ENCODE peak calls at places on chromosomes 5 and 9, in five cellular contexts. D is stimulated activated CD8-positive, alpha-beta memory T cell treated with anti-CD3 and anti-CD28 coated beads, Interleukin-15, amount 100 ng/mL, for 4 hours; C is Calu3; S is HT1080; Y is HFF-Myc. V is an unnamed sample.

GRCh38 chr9:121388140-121388925 is 18.3 kb upstream of the STOM start:
- DNase-seq in D (no peak), C (no peak), S (no peak), Y (no peak), V (no peak)

GRCh38 chr5:187617-188451 is 3.5 kb upstream of the LRRC14B start:
- DNase-seq in D (no peak), C (no peak), S (no peak), Y (no peak), V (no peak)

GRCh38 chr9:89078860-89079259 is 87.6 kb downstream of the S1PR3 start:
- DNase-seq in D (no peak), C (no peak), S (peak), Y (peak), V (peak)

GRCh38 chr9:74887041-74887980 is at the start of gene TRPM6:
- DNase-seq in D (no peak), C (peak), S (peak), Y (peak), V (peak)

GRCh38 chr5:89315194-89315593 is 432.2 kb upstream of the MEF2C start:
- DNase-seq in D (no peak), C (no peak), S (no peak), Y (no peak), V (peak)

GRCh38 chr9:128721487-128722010 is 2.4 kb downstream of the ZDHHC12 start:
- DNase-seq in D (no peak), C (no peak), S (no peak), Y (no peak), V (no peak)

GRCh38 chr5:43674536-43674935 is 71.6 kb downstream of the NNT start:
- DNase-seq in D (no peak), C (no peak), S (no peak), Y (no peak), V (no peak)

GRCh38 chr9:72579190-72579589 is 57.8 kb downstream of the TMC1 start:
- DNase-seq in D (no peak), C (peak), S (peak), Y (no peak), V (peak)

GRCh38 chr5:147461915-147462314 is 48.0 kb downstream of the DPYSL3 start:
- DNase-seq in D (no peak), C (no peak), S (no peak), Y (no peak), V (no peak)

GRCh38 chr5:74316064-74316586 is 324.4 kb downstream of the ENC1 start:
- DNase-seq in D (no peak), C (peak), S (peak), Y (peak), V (peak)

GRCh38 chr9:86326536-86326935 is 27.7 kb downstream of the TUT7 start:
- DNase-seq in D (no peak), C (no peak), S (no peak), Y (no peak), V (no peak)

GRCh38 chr9:122865300-122865699 is 36.9 kb upstream of the PDCL start:
- DNase-seq in D (no peak), C (no peak), S (no peak), Y (no peak), V (no peak)

GRCh38 chr5:7686794-7687193 is 164.1 kb downstream of the CFAP90 start:
- DNase-seq in D (no peak), C (no peak), S (no peak), Y (no peak), V (no peak)

GRCh38 chr9:106878943-106879916 is 16.3 kb downstream of the ZNF462 start:
- DNase-seq in D (no peak), C (no peak), S (peak), Y (peak), V (peak)

GRCh38 chr9:106092083-106092482 is 397.7 kb downstream of the TMEM38B start:
- DNase-seq in D (no peak), C (no peak), S (no peak), Y (no peak), V (no peak)

GRCh38 chr5:135066781-135067430 is 32.9 kb upstream of the PITX1 start:
- DNase-seq in D (no peak), C (no peak), S (no peak), Y (no peak), V (no peak)

V was measured in A172.